ENCODE peak calls at places on chromosomes 2 and 18, in seven cellular contexts. I, Z, T, C, N, V and X are unnamed samples.

GRCh38 chr2:200814276-200814815 is 2.6 kb downstream of the BZW1 start:
- DNase-seq in I (no peak), Z (no peak), T (no peak), C (no peak), N (no peak), V (no peak), X (no peak)

GRCh38 chr18:63148449-63149199 is 170.9 kb downstream of the BCL2 start:
- DNase-seq in I (no peak), Z (no peak), T (no peak), C (no peak), N (no peak), V (no peak), X (peak; percentile 90)

GRCh38 chr2:98936917-98937351 is 909 bp upstream of the CRACDL start:
- DNase-seq in I (no peak), Z (peak; percentile 45), T (no peak), C (no peak), N (peak; percentile 49), V (peak; percentile 53), X (no peak)

GRCh38 chr2:170381678-170382077 is 203.7 kb downstream of the MYO3B start:
- DNase-seq in I (no peak), Z (no peak), T (no peak), C (no peak), N (no peak), V (no peak), X (no peak)

GRCh38 chr2:180115675-180116074 is 108.6 kb upstream of the CWC22 start:
- DNase-seq in I (no peak), Z (no peak), T (no peak), C (no peak), N (no peak), V (no peak), X (peak; percentile 74)

GRCh38 chr18:35000457-35000856 is 40.8 kb upstream of the MAPRE2 start:
- DNase-seq in I (no peak), Z (no peak), T (no peak), C (no peak), N (no peak), V (no peak), X (no peak)

GRCh38 chr2:240050278-240050677 is 3.0 kb downstream of the OR6B3 start:
- DNase-seq in I (no peak), Z (no peak), T (no peak), C (no peak), N (no peak), V (no peak), X (no peak)

GRCh38 chr18:6107794-6108193 is 212.5 kb upstream of the TMEM200C start:
- DNase-seq in I (no peak), Z (no peak), T (no peak), C (no peak), N (no peak), V (no peak), X (no peak)

GRCh38 chr2:181738074-181738473 is 57.8 kb upstream of the NEUROD1 start:
- DNase-seq in I (peak; percentile 19), Z (no peak), T (no peak), C (no peak), N (no peak), V (no peak), X (no peak)

GRCh38 chr2:66446178-66446860 is 11.4 kb downstream of the MEIS1 start:
- DNase-seq in I (no peak), Z (no peak), T (no peak), C (peak; percentile 28), N (no peak), V (peak; percentile 69), X (peak; percentile 78)

GRCh38 chr2:230828272-230828961 is 36.3 kb upstream of the ITM2C start:
- DNase-seq in I (no peak), Z (no peak), T (no peak), C (no peak), N (no peak), V (peak; percentile 51), X (no peak)

GRCh38 chr2:165573534-165574461 is 104.3 kb downstream of the CSRNP3 start:
- DNase-seq in I (peak; percentile 40), Z (peak; percentile 63), T (peak; percentile 42), C (peak; percentile 78), N (peak; percentile 86), V (peak; percentile 91), X (peak; percentile 19)

GRCh38 chr18:36786686-36787085 is 42.1 kb downstream of the TPGS2 start:
- DNase-seq in I (peak; percentile 85), Z (no peak), T (peak; percentile 36), C (peak; percentile 44), N (no peak), V (no peak), X (peak; percentile 53)

GRCh38 chr2:202038471-202039277 is 5.0 kb downstream of the FZD7 start:
- DNase-seq in I (peak; percentile 30), Z (no peak), T (peak; percentile 55), C (peak; percentile 60), N (no peak), V (peak; percentile 77), X (peak; percentile 75)

GRCh38 chr18:37282386-37283037 is 283.1 kb downstream of the CELF4 start:
- DNase-seq in I (peak; percentile 6), Z (peak; percentile 63), T (no peak), C (no peak), N (no peak), V (peak; percentile 48), X (no peak)

GRCh38 chr2:239577306-239577705 is 176.5 kb upstream of the HDAC4 start:
- DNase-seq in I (no peak), Z (no peak), T (no peak), C (no peak), N (no peak), V (no peak), X (no peak)

GRCh38 chr2:113282747-113283533 is 4.2 kb upstream of the PAX8 start:
- DNase-seq in I (peak; percentile 52), Z (no peak), T (peak; percentile 81), C (peak; percentile 64), N (no peak), V (peak; percentile 51), X (peak; percentile 30)

DNA sequence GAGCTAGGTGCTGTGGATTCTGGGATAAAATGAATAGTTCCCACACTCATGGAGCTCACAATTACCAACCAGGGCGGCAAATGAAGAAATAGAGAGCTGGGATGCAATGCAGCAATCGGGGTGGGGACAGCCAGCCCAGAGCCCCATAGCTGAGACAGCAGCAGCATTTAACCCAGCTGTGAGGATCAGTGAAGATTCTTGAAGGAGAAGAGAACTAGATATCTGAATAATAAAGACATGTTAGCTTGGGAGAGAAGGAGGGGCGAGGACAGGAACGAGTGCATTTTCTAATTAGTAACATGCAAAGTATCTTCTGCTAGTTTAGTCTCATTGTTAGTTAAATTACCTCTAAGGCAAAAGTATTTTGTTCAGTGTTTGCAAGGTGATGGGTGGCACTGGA is 350.0 kb downstream of the LPIN1 start:
- DNase-seq in I (no peak), Z (no peak), T (no peak), C (no peak), N (no peak), V (peak; percentile 73), X (no peak)
- H2AFZ ChIP-seq in I (no peak overlapping the region), Z (no peak overlapping the region), T (no peak overlapping the region), C (no peak overlapping the region), N (peak overlapping the region; percentile 64), V (no peak overlapping the region), X (no peak overlapping the region)

GRCh38 chr2:152350155-152350679 is 15.2 kb downstream of the FMNL2 start:
- DNase-seq in I (no peak), Z (no peak), T (no peak), C (no peak), N (no peak), V (no peak), X (no peak)

GRCh38 chr2:152344561-152345195 is 9.7 kb downstream of the FMNL2 start:
- DNase-seq in I (no peak), Z (no peak), T (no peak), C (no peak), N (no peak), V (no peak), X (no peak)

GRCh38 chr2:152348388-152348787 is 13.4 kb downstream of the FMNL2 start:
- DNase-seq in I (peak; percentile 84), Z (no peak), T (peak; percentile 78), C (no peak), N (no peak), V (no peak), X (peak; percentile 35)

GRCh38 chr2:152349416-152349815 is 14.4 kb downstream of the FMNL2 start:
- DNase-seq in I (no peak), Z (no peak), T (no peak), C (no peak), N (no peak), V (no peak), X (no peak)

GRCh38 chr2:152347076-152347475 is 12.1 kb downstream of the FMNL2 start:
- DNase-seq in I (no peak), Z (no peak), T (peak; percentile 97), C (no peak), N (no peak), V (no peak), X (peak; percentile 96)
- H3K27me3 ChIP-seq in I (no peaks in the 10 kb centered on the region), Z (no peaks in the 10 kb centered on the region), T (no peaks in the 10 kb centered on the region), C (no peaks in the 10 kb centered on the region), N (no peaks in the 10 kb centered on the region), V (no peaks in the 10 kb centered on the region), X (no peaks in the 10 kb centered on the region)

DNA sequence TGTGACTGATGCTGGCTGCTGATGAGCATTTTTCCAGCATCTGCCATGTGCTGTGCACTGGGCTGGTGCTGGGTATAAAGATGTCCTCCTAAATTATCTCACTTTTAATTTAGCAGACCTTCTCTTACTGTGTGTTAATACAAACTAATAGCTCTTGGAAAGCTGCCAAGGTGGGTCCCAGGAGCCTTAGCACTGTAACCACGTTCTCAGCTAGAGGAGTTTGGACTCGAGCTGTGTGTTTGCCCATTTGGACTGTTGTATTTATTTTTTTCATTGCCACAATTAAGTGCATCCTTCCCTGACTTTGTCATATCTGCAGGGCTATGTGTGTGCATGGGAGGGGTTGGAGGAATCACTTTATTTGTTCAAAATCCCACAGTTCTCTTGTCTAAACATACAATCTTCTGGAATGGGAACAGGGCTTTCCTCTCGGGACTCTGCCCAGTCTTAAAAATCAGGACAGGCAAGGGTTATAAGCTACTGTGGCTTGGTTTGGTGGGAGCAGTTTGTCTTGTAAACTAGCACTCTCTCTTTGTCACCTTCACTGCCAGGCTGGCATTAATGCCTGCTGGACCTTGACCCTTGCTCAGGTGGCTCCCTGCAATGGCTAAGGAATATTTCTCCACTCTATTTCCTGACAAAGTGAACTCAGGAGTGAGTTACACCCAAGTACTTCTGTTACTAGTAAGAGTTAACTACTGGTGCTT is 129.7 kb upstream of the MGAT5 start:
- DNase-seq in I (no peak), Z (peak; percentile 56), T (no peak), C (peak; percentile 80), N (no peak), V (no peak), X (no peak)
- H3K4me2 ChIP-seq in I (no peak overlapping the region), Z (no peak overlapping the region), T (no peak overlapping the region), C (peak overlapping the region; percentile 48), N (no peak overlapping the region), V (no peak overlapping the region), X (peak overlapping the region; percentile 23)

DNA sequence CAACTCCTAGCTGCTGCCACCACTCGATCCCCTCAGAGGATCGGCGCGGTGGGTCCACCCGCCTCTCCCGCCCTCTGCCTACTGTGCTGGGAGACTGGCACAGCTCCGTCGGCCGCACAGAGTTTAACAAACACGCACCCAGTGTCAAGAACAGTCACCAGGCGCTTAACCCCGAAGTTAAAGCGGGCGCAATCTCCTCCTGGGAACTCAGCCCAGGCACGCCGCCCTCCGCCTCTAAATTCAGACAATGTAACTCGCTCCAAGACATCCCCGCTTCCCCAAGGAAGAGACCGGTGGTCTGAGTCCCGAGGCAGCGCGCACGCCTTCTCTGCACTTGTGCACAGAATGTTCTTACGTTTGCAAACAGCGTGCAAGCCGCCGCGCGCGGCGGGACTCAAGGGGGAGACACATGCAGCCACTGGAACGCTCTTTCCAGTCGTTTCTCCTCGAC is 533 bp downstream of the CXCR4 start:
- DNase-seq in I (peak; percentile 51), Z (peak; percentile 71), T (peak; percentile 14), C (peak; percentile 71), N (peak; percentile 61), V (peak; percentile 47), X (peak; percentile 46)
- H2AFZ ChIP-seq in I (no peak overlapping the region), Z (peak overlapping the region; percentile 6), T (no peak overlapping the region), C (peak overlapping the region; percentile 88), N (peak overlapping the region; percentile 85), V (no peak overlapping the region), X (no peak overlapping the region)